ENCODE peak calls at places on chromosome 15, in four cellular contexts. J, V, X and P are unnamed samples.

GRCh38 chr15:71680079-71680461 is 130.3 kb upstream of the NR2E3 start:
- DNase-seq in J (no peak), V (no peak), X (no peak), P (no peak)

GRCh38 chr15:33581032-33581431 is 270.3 kb downstream of the RYR3 start:
- DNase-seq in J (no peak), V (no peak), X (peak; percentile 64), P (no peak)

GRCh38 chr15:74127255-74127953 is 3.0 kb upstream of the ISLR2 start:
- DNase-seq in J (peak; percentile 88), V (peak; percentile 85), X (peak; percentile 84), P (peak; percentile 89)

GRCh38 chr15:52159645-52160044 is 31.5 kb downstream of the GNB5 start:
- DNase-seq in J (no peak), V (no peak), X (no peak), P (no peak)

GRCh38 chr15:88992216-88992615 is 79.0 kb upstream of the MFGE8 start:
- DNase-seq in J (no peak), V (no peak), X (no peak), P (no peak)

GRCh38 chr15:95684693-95685115 is 645.8 kb upstream of the NR2F2 start:
- DNase-seq in J (no peak), V (peak; percentile 28), X (no peak), P (no peak)

GRCh38 chr15:66617137-66618090 is 51.6 kb upstream of the LCTL start:
- DNase-seq in J (peak; percentile 16), V (peak; percentile 67), X (peak; percentile 40), P (peak; percentile 96)

GRCh38 chr15:52790166-52790708 is at the start of gene ONECUT1:
- DNase-seq in J (no peak), V (no peak), X (no peak), P (peak; percentile 88)

GRCh38 chr15:49168026-49168425 is 2.0 kb upstream of the GALK2 start:
- DNase-seq in J (no peak), V (no peak), X (no peak), P (no peak)

GRCh38 chr15:44550256-44550655 is 13.3 kb downstream of the EIF3J start:
- DNase-seq in J (no peak), V (no peak), X (no peak), P (no peak)

GRCh38 chr15:75397494-75397893 is 29.1 kb upstream of the MAN2C1 start:
- DNase-seq in J (no peak), V (no peak), X (no peak), P (no peak)

GRCh38 chr15:35358824-35359223 is 187.1 kb downstream of the DPH6 start:
- DNase-seq in J (no peak), V (no peak), X (no peak), P (no peak)

GRCh38 chr15:35327789-35328188 is 218.2 kb downstream of the DPH6 start:
- DNase-seq in J (no peak), V (no peak), X (no peak), P (no peak)

GRCh38 chr15:60840306-60840702 is 361.4 kb upstream of the ICE2 start:
- DNase-seq in J (no peak), V (no peak), X (no peak), P (no peak)

GRCh38 chr15:79028411-79028964 is 62.1 kb downstream of the RASGRF1 start:
- DNase-seq in J (peak; percentile 70), V (no peak), X (no peak), P (no peak)

GRCh38 chr15:85010472-85011209 is 29.0 kb downstream of the PDE8A start:
- DNase-seq in J (no peak), V (peak; percentile 24), X (no peak), P (no peak)
- TF ChIP-seq CTCF in J (no peak), V (no peak), X (no peak), P (no peak)

DNA sequence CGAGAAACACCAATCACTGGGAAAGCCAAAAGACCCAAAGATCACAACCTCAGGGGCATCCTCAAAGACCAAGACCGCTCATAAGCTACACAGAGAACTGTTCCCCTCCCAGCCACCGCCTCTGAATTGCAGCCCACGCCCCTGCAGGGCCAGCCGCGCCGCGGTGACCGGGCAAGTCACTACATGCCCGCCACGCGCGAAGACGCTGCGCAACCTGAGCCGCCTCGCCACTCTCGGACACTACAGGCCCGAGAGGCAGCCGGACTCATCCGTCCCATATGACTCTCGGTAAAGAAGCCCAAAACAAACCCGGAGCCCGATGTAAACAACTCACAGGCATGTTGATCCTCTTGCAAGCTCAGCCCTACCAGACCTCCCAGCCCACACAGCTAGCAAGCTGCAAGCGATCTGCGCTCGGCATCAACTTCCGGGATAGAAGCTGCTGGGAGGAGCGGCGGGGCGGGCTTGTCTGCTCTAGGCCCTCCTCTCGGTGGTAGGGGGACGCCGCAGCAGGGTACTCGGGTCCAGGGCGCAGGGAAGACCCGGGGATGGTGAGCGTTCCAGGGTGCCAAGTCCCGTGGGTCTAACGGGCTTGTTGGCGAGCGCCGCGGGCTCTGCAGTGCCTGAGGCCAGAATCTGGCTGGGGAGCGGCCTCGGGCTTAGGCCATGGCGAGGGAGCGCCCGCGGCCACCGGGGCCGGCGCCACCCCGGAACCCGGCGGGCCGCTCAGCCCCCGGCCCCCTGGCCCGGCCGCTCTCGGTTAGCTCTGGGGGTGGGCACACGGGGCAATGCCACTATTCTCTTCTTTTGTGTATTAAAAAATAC is at the start of gene RPS27L:
- DNase-seq in J (peak; percentile 89), V (peak; percentile 91), X (peak; percentile 91), P (peak; percentile 94)
- TF ChIP-seq POLR2A in J (peak; percentile 77), V (peak; percentile 73), X (peak; percentile 69), P (peak; percentile 91)

DNA sequence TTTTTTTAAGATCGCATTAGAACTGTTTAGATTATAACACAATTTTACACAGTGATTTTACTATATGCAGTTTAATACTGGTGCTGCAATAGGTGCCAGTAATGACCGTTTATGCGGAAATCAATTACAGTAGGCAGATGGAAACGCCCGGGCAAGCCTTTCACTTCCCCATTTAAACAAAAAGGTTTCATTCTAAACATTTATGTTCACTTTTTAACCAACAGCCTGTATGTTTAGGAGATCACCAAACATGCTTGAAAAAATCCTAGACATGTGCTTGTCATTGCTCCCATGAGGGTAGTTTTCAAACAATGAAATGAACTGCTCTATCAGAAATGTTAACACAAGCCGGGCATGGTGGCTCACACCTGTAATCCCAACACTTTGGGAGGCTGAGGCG is 2.7 kb downstream of the BNIP2 start:
- DNase-seq in J (peak; percentile 12), V (no peak), X (no peak), P (no peak)
- H3K27ac ChIP-seq in J (peak overlapping the region; percentile 55), V (no peak overlapping the region), X (no peak overlapping the region), P (peak overlapping the region; percentile 30)

GRCh38 chr15:85314653-85315052 is 65.8 kb upstream of the AKAP13 start:
- DNase-seq in J (no peak), V (no peak), X (no peak), P (no peak)

GRCh38 chr15:85314139-85314538 is 66.3 kb upstream of the AKAP13 start:
- DNase-seq in J (no peak), V (no peak), X (no peak), P (no peak)

GRCh38 chr15:85318732-85319076 is 61.7 kb upstream of the AKAP13 start:
- DNase-seq in J (no peak), V (no peak), X (no peak), P (no peak)

GRCh38 chr15:85316244-85316934 is 64.0 kb upstream of the AKAP13 start:
- DNase-seq in J (no peak), V (no peak), X (no peak), P (no peak)

GRCh38 chr15:85318048-85318731 is 62.2 kb upstream of the AKAP13 start:
- DNase-seq in J (no peak), V (no peak), X (no peak), P (no peak)
- TF ChIP-seq CTCF in J (no peak), V (no peak), X (no peak), P (peak; percentile 9)

GRCh38 chr15:55835866-55836265 is 92.9 kb upstream of the PRTG start:
- DNase-seq in J (no peak), V (no peak), X (no peak), P (no peak)
- TF ChIP-seq POLR2A in J (no peak), V (no peak), X (no peak), P (no peak)

GRCh38 chr15:90159213-90159612 is 41.9 kb upstream of the SEMA4B start:
- DNase-seq in J (no peak), V (no peak), X (no peak), P (no peak)

GRCh38 chr15:90151989-90152645 is 49.0 kb upstream of the SEMA4B start:
- DNase-seq in J (no peak), V (no peak), X (no peak), P (peak; percentile 89)

GRCh38 chr15:90154246-90154645 is 46.9 kb upstream of the SEMA4B start:
- DNase-seq in J (no peak), V (no peak), X (no peak), P (peak; percentile 68)

GRCh38 chr15:90153658-90154057 is 47.5 kb upstream of the SEMA4B start:
- DNase-seq in J (no peak), V (no peak), X (no peak), P (peak; percentile 44)

DNA sequence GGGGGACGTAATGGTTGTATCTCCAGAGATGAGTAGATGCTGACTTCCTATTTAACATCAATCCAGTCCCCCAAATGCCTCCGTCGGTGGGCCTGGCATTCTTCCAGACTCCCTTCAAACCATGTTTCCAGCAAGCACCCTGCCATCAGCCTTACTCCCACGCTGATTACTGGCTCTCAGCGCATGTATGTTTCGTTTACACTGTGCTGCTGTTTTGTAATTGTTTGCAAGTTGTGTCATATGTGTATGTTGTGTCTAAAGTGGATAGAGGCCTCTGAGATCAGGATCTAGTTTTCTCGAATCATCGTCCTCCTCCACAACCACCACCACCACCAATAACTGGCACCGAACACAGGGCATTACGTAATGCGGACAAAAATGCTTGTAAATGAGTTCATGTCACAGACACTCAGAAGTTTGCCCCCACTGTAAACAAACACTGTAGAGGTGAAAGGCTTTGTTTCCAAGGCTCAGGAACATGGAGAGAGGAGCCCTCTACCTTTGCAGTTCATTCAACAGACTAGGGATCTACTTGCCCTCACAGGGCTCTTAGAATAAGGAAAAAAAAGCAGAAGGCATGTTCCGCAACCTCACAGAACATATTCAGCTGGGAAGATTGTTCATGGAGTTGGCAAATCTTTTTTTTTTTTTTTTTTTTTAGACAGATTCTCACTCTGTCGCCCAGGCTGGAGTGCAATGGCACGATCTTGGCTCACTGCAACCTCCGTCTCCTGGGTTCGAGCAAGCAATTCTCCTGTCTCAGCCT is 46.1 kb upstream of the SEMA4B start:
- DNase-seq in J (no peak), V (no peak), X (no peak), P (peak; percentile 75)
- H3K27ac ChIP-seq in J (peak overlapping the region; percentile 40), V (no peak overlapping the region), X (no peak overlapping the region), P (peak overlapping the region; percentile 90)

GRCh38 chr15:67832031-67832551 is 6.8 kb downstream of the SKOR1 start:
- DNase-seq in J (no peak), V (no peak), X (no peak), P (no peak)
- TF ChIP-seq CTCF in J (no peak), V (no peak), X (no peak), P (peak; percentile 37)

GRCh38 chr15:76987896-76988860 is 6.7 kb upstream of the PSTPIP1 start:
- DNase-seq in J (peak; percentile 43), V (no peak), X (no peak), P (peak; percentile 67)
- TF ChIP-seq POLR2A in J (no peak), V (no peak), X (no peak), P (no peak)

GRCh38 chr15:99487337-99487730 is 78.5 kb upstream of the MEF2A start:
- DNase-seq in J (no peak), V (no peak), X (no peak), P (no peak)

GRCh38 chr15:99485153-99485947 is 80.4 kb upstream of the MEF2A start:
- DNase-seq in J (no peak), V (no peak), X (no peak), P (no peak)

GRCh38 chr15:99486371-99487336 is 79.1 kb upstream of the MEF2A start:
- DNase-seq in J (no peak), V (peak; percentile 74), X (peak; percentile 60), P (peak; percentile 64)

GRCh38 chr15:99482993-99483392 is 82.8 kb upstream of the MEF2A start:
- DNase-seq in J (no peak), V (no peak), X (no peak), P (no peak)

GRCh38 chr15:99485992-99486370 is 79.8 kb upstream of the MEF2A start:
- DNase-seq in J (no peak), V (no peak), X (no peak), P (no peak)
- H3K27ac ChIP-seq in J (peak overlapping the region; percentile 69), V (peak overlapping the region; percentile 55), X (no peak overlapping the region), P (no peak overlapping the region)